ENCODE peak calls at places on chromosomes 11 and 22, in eight cellular contexts. G, E, O, D, S, V, Q and X are unnamed samples.
A peak's percentile ranks its signal among the peaks of the same experiment; 100 is the strongest.

GRCh38 chr11:111387318-111387863 is 8.3 kb upstream of the POU2AF1 start:
- DNase-seq in E (no peak), O (peak; percentile 14), V (no peak), D (no peak), G (no peak), Q (no peak), S (no peak), X (no peak)

GRCh38 chr11:114606003-114606801 is 10.6 kb upstream of the NXPE4 start:
- DNase-seq in Q (no peak), G (no peak), D (no peak), O (no peak), V (no peak), S (no peak), E (peak; percentile 40), X (no peak)

GRCh38 chr11:129804012-129804411 is 11.6 kb upstream of the TMEM45B start:
- DNase-seq in S (no peak), V (no peak), E (no peak), D (no peak), G (no peak), O (no peak), Q (no peak), X (no peak)

GRCh38 chr11:112016088-112016764 is 9.0 kb upstream of the DLAT start:
- DNase-seq in E (peak; percentile 48), O (no peak), G (no peak), S (no peak), V (no peak), Q (no peak), D (no peak), X (peak; percentile 42)

GRCh38 chr22:26398741-26399153 is 30.3 kb upstream of the ASPHD2 start:
- DNase-seq in O (peak; percentile 81), E (peak; percentile 86), D (peak; percentile 58), G (peak; percentile 11), V (peak; percentile 58), Q (peak; percentile 61), S (peak; percentile 55), X (peak; percentile 75)

GRCh38 chr22:44608606-44609226 is 93.3 kb upstream of the PRR5 start:
- DNase-seq in V (no peak), O (no peak), Q (no peak), S (no peak), E (no peak), G (no peak), D (no peak), X (no peak)

GRCh38 chr11:109644158-109644557 is 222.2 kb downstream of the C11orf87 start:
- DNase-seq in Q (no peak), V (no peak), G (peak; percentile 62), S (no peak), D (peak; percentile 35), E (peak; percentile 21), O (peak; percentile 87), X (peak; percentile 1)

GRCh38 chr11:114058871-114059277 is 637 bp upstream of the ZBTB16 start:
- DNase-seq in O (no peak), G (no peak), E (no peak), Q (no peak), S (no peak), D (no peak), V (no peak), X (no peak)

GRCh38 chr22:19109198-19110063 is 12.8 kb downstream of the DGCR2 start:
- DNase-seq in V (peak; percentile 37), D (peak; percentile 58), E (peak; percentile 90), G (no peak), O (no peak), Q (no peak), S (peak; percentile 88), X (peak; percentile 40)

GRCh38 chr22:46267431-46268279 is at the start of gene TTC38:
- DNase-seq in G (peak; percentile 75), V (no peak), D (peak; percentile 85), O (peak; percentile 75), S (peak; percentile 68), Q (peak; percentile 94), E (peak; percentile 79), X (peak; percentile 78)

GRCh38 chr11:108959124-108959761 is 294.4 kb downstream of the DDX10 start:
- DNase-seq in Q (no peak), D (no peak), G (no peak), E (no peak), V (no peak), S (no peak), O (no peak), X (no peak)

GRCh38 chr11:120575461-120575860 is 63.9 kb downstream of the GRIK4 start:
- DNase-seq in Q (no peak), V (no peak), E (no peak), D (no peak), G (no peak), S (no peak), O (no peak), X (no peak)

GRCh38 chr22:23243006-23243573 is 62.8 kb downstream of the BCR start:
- DNase-seq in O (no peak), E (no peak), V (peak; percentile 67), S (no peak), G (no peak), D (no peak), Q (no peak), X (peak; percentile 21)

GRCh38 chr11:44564198-44564597 is 1.3 kb upstream of the CD82 start:
- DNase-seq in S (peak; percentile 71), Q (no peak), G (no peak), E (no peak), D (no peak), O (no peak), V (no peak), X (peak; percentile 38)

GRCh38 chr11:85961930-85962363 is 106.8 kb downstream of the CCDC83 start:
- DNase-seq in E (peak; percentile 89), Q (no peak), O (no peak), D (no peak), V (no peak), S (peak; percentile 39), G (no peak), X (peak; percentile 71)

GRCh38 chr11:116257092-116257491 is 515.7 kb downstream of the BUD13 start:
- DNase-seq in Q (no peak), O (no peak), V (no peak), D (no peak), S (no peak), E (no peak), G (peak; percentile 44), X (no peak)

GRCh38 chr11:66687831-66688281 is 10.2 kb upstream of the RBM4B start:
- DNase-seq in Q (no peak), O (no peak), G (peak; percentile 20), E (no peak), V (no peak), S (no peak), D (no peak), X (no peak)

GRCh38 chr11:84157639-84158038 is 871.5 kb upstream of the CCDC90B start:
- DNase-seq in G (no peak), D (no peak), S (no peak), V (no peak), O (no peak), E (no peak), Q (no peak), X (no peak)

GRCh38 chr11:76605338-76606074 is 65.0 kb downstream of the LRRC32 start:
- DNase-seq in G (no peak), S (no peak), E (no peak), O (no peak), V (no peak), Q (no peak), D (peak; percentile 30), X (no peak)

GRCh38 chr11:46277313-46277622 is 194 bp upstream of the CREB3L1 start:
- DNase-seq in G (no peak), Q (no peak), E (peak; percentile 70), S (no peak), O (no peak), D (peak; percentile 63), V (no peak), X (peak; percentile 77)

GRCh38 chr11:120554771-120555432 is 43.4 kb downstream of the GRIK4 start:
- DNase-seq in D (no peak), V (no peak), Q (no peak), S (no peak), G (no peak), O (peak; percentile 28), E (no peak), X (peak; percentile 44)

GRCh38 chr11:96054870-96055705 is 131.2 kb upstream of the MTMR2 start:
- DNase-seq in V (no peak), E (peak; percentile 66), Q (no peak), S (peak; percentile 35), O (peak; percentile 72), D (no peak), G (no peak), X (peak; percentile 70)

GRCh38 chr11:67278135-67278938 is 10.8 kb upstream of the ANKRD13D start:
- DNase-seq in Q (no peak), O (no peak), E (no peak), V (no peak), S (no peak), G (no peak), D (no peak), X (no peak)

GRCh38 chr11:2576536-2576935 is 123.3 kb downstream of the KCNQ1OT1 start:
- DNase-seq in E (no peak), V (no peak), D (no peak), O (no peak), Q (no peak), S (no peak), G (no peak), X (no peak)

GRCh38 chr22:44930016-44930710 is 79.6 kb downstream of the PHF21B start:
- DNase-seq in V (no peak), D (no peak), S (no peak), O (no peak), E (no peak), Q (no peak), G (no peak), X (no peak)

GRCh38 chr11:80317612-80318011 is 876.8 kb upstream of the TENM4 start:
- DNase-seq in D (no peak), Q (no peak), O (no peak), V (no peak), S (no peak), G (no peak), E (no peak), X (no peak)

GRCh38 chr11:126636911-126637799 is 281.7 kb downstream of the ST3GAL4 start:
- DNase-seq in D (no peak), E (peak; percentile 26), Q (no peak), S (peak; percentile 34), V (no peak), O (no peak), G (no peak), X (peak; percentile 70)

GRCh38 chr11:46485852-46486443 is 94.4 kb upstream of the CHRM4 start:
- DNase-seq in O (no peak), D (no peak), V (no peak), Q (no peak), G (no peak), S (no peak), E (no peak), X (no peak)

GRCh38 chr22:26143801-26144325 is 25.4 kb upstream of the SEZ6L start:
- DNase-seq in D (no peak), V (no peak), E (no peak), O (no peak), S (no peak), Q (no peak), G (no peak), X (no peak)

GRCh38 chr11:117457835-117458234 is 130.2 kb downstream of the CEP164 start:
- DNase-seq in Q (no peak), V (no peak), O (no peak), G (no peak), D (no peak), S (no peak), E (no peak), X (no peak)

GRCh38 chr22:42294034-42294985 is 23.9 kb upstream of the TCF20 start:
- DNase-seq in O (no peak), E (peak; percentile 67), V (no peak), G (no peak), D (no peak), S (peak; percentile 42), Q (no peak), X (peak; percentile 47)

GRCh38 chr11:111120221-111120620 is 125.3 kb upstream of the POU2AF2 start:
- DNase-seq in V (no peak), E (no peak), G (no peak), Q (no peak), S (no peak), O (no peak), D (peak; percentile 16), X (peak; percentile 1)

GRCh38 chr11:76626921-76627391 is 43.6 kb downstream of the LRRC32 start:
- DNase-seq in Q (peak; percentile 48), S (peak; percentile 73), G (no peak), E (no peak), O (peak; percentile 35), D (no peak), V (peak; percentile 16), X (peak; percentile 75)

GRCh38 chr22:32202161-32202538 is 2.7 kb downstream of the RFPL2 start:
- DNase-seq in V (no peak), G (no peak), D (no peak), S (no peak), O (no peak), Q (no peak), E (no peak), X (no peak)